ENCODE peak calls at places on chromosome 4, in ten cellular contexts. E, T, D, C, W, P, S, H, B and L are unnamed samples.

GRCh38 chr4:100811046-100811445 is 293.2 kb upstream of the EMCN start:
- DNase-seq in P (no peak), E (no peak), D (no peak), S (no peak), H (no peak), W (no peak), B (no peak), T (no peak), C (no peak), L (no peak)

GRCh38 chr4:3128058-3128457 is 53.6 kb downstream of the HTT start:
- DNase-seq in H (no peak), P (no peak), S (no peak), T (no peak), W (no peak), B (no peak), C (no peak), E (no peak), D (no peak), L (no peak)

GRCh38 chr4:2583517-2583916 is 47.1 kb downstream of the FAM193A start:
- DNase-seq in D (peak), T (no peak), B (no peak), S (no peak), C (no peak), E (no peak), P (peak), W (no peak), H (no peak), L (no peak)

GRCh38 chr4:13240066-13240465 is 244.1 kb downstream of the RAB28 start:
- DNase-seq in D (peak), T (peak), B (peak), S (no peak), E (no peak), W (no peak), H (no peak), C (no peak), P (peak), L (no peak)

GRCh38 chr4:87032884-87033533 is 98.2 kb downstream of the AFF1 start:
- DNase-seq in W (no peak), B (peak), H (no peak), E (no peak), C (no peak), T (no peak), P (peak), S (no peak), D (peak), L (peak)

GRCh38 chr4:164252286-164252685 is 501.6 kb upstream of the SMIM31 start:
- DNase-seq in T (no peak), S (no peak), C (no peak), E (no peak), D (peak), W (no peak), P (peak), H (no peak), B (peak), L (no peak)

GRCh38 chr4:6009452-6009851 is 8.8 kb downstream of the C4orf50 start:
- DNase-seq in S (no peak), W (no peak), H (no peak), C (no peak), T (no peak), D (no peak), P (no peak), B (no peak), E (no peak), L (no peak)

GRCh38 chr4:173025131-173025530 is 143.5 kb upstream of the GALNT7 start:
- DNase-seq in D (peak), B (peak), H (no peak), E (peak), P (peak), T (peak), S (no peak), C (no peak), W (no peak), L (peak)

GRCh38 chr4:7721984-7722551 is 217.6 kb downstream of the AFAP1 start:
- DNase-seq in C (no peak), T (no peak), W (no peak), H (no peak), E (no peak), S (no peak), B (no peak), P (peak), D (no peak), L (peak)

GRCh38 chr4:2593003-2593402 is 56.6 kb downstream of the FAM193A start:
- DNase-seq in T (no peak), D (no peak), E (no peak), P (no peak), H (no peak), S (no peak), B (no peak), W (no peak), C (no peak), L (no peak)

GRCh38 chr4:155423671-155424070 is 46.9 kb upstream of the MAP9 start:
- DNase-seq in E (no peak), W (no peak), P (no peak), B (no peak), S (no peak), D (no peak), H (no peak), C (no peak), T (no peak), L (no peak)

GRCh38 chr4:100696531-100696930 is 178.7 kb upstream of the EMCN start:
- DNase-seq in H (no peak), S (no peak), P (no peak), C (no peak), T (no peak), B (no peak), W (no peak), E (no peak), D (no peak), L (no peak)

GRCh38 chr4:148333265-148333664 is 108.9 kb downstream of the NR3C2 start:
- DNase-seq in D (no peak), S (no peak), T (no peak), P (no peak), B (no peak), W (no peak), H (no peak), C (no peak), E (no peak), L (no peak)

GRCh38 chr4:1715002-1715761 is 3.1 kb upstream of the SLBP start:
- DNase-seq in D (no peak), W (no peak), E (no peak), B (no peak), P (no peak), H (no peak), S (no peak), C (no peak), T (no peak), L (no peak)

GRCh38 chr4:5019274-5019673 is at the start of gene CYTL1:
- DNase-seq in T (no peak), P (no peak), W (no peak), D (no peak), E (no peak), S (no peak), H (no peak), C (no peak), B (no peak), L (no peak)

GRCh38 chr4:40887690-40888089 is 137.9 kb downstream of the NSUN7 start:
- DNase-seq in D (peak), C (no peak), B (peak), W (no peak), T (no peak), H (no peak), P (peak), E (no peak), S (no peak), L (peak)

GRCh38 chr4:100117749-100118148 is 72.5 kb downstream of the DDIT4L start:
- DNase-seq in T (no peak), H (no peak), E (no peak), B (no peak), C (no peak), D (no peak), P (no peak), S (no peak), W (no peak), L (no peak)

GRCh38 chr4:4559596-4559995 is 17.7 kb upstream of the STX18 start:
- DNase-seq in B (no peak), T (peak), S (no peak), P (peak), H (no peak), E (no peak), W (no peak), D (no peak), C (no peak), L (no peak)